ENCODE peak calls at places on chromosomes 16 and 17, in four cellular contexts. One of them, this sample, is unnamed.

GRCh38 chr16:67399218-67399733 is 6.0 kb upstream of the TPPP3 start:
- DNase-seq in fibroblast of the conjunctiva: no peak
- DNase-seq in neural progenitor cell: peak
- DNase-seq in DND-41: no peak
- DNase-seq in this sample: no peak

GRCh38 chr16:57962046-57962445 is 8.9 kb downstream of the CNGB1 start:
- DNase-seq in DND-41: no peak
- DNase-seq in fibroblast of the conjunctiva: no peak
- DNase-seq in neural progenitor cell: no peak
- DNase-seq in this sample: no peak

GRCh38 chr16:58124601-58124915 is 4.6 kb downstream of the CFAP20 start:
- DNase-seq in fibroblast of the conjunctiva: no peak
- DNase-seq in DND-41: no peak
- DNase-seq in neural progenitor cell: no peak
- DNase-seq in this sample: no peak

GRCh38 chr17:40340327-40340726 is 24.2 kb downstream of the GJD3 start:
- DNase-seq in DND-41: no peak
- DNase-seq in neural progenitor cell: no peak
- DNase-seq in fibroblast of the conjunctiva: no peak
- DNase-seq in this sample: no peak

GRCh38 chr16:83925095-83925905 is 26.4 kb downstream of the MLYCD start:
- DNase-seq in neural progenitor cell: no peak
- DNase-seq in DND-41: no peak
- DNase-seq in fibroblast of the conjunctiva: no peak
- DNase-seq in this sample: no peak

GRCh38 chr17:73650617-73651200 is 6.5 kb upstream of the SDK2 start:
- DNase-seq in fibroblast of the conjunctiva: no peak
- DNase-seq in neural progenitor cell: no peak
- DNase-seq in DND-41: no peak
- DNase-seq in this sample: no peak

GRCh38 chr17:48611681-48612455 is 1.1 kb upstream of the HOXB7 start:
- DNase-seq in neural progenitor cell: peak
- DNase-seq in fibroblast of the conjunctiva: no peak
- DNase-seq in DND-41: no peak
- DNase-seq in this sample: no peak

GRCh38 chr17:73585583-73585982 is 58.7 kb downstream of the SDK2 start:
- DNase-seq in fibroblast of the conjunctiva: no peak
- DNase-seq in neural progenitor cell: no peak
- DNase-seq in DND-41: no peak
- DNase-seq in this sample: no peak

GRCh38 chr17:22411185-22411784 is 719.0 kb downstream of the KCNJ18 start:
- DNase-seq in DND-41: no peak
- DNase-seq in neural progenitor cell: no peak
- DNase-seq in fibroblast of the conjunctiva: no peak
- DNase-seq in this sample: no peak

GRCh38 chr17:49959183-49959935 is 9.6 kb upstream of the DLX4 start:
- DNase-seq in neural progenitor cell: no peak
- DNase-seq in fibroblast of the conjunctiva: no peak
- DNase-seq in DND-41: no peak
- DNase-seq in this sample: no peak

This sample was measured in smooth muscle cell of the brain vasculature.